ENCODE peak calls at places on chromosomes 4 and X, in five cellular contexts. Y, T, W, G and O are unnamed samples.

GRCh38 chr4:52750819-52751348 is 341 bp downstream of the ERVMER34-1 start:
- DNase-seq in Y (no peak), T (no peak), W (no peak), G (no peak), O (no peak)

GRCh38 chr4:158769175-158769831 is 477 bp downstream of the FNIP2 start:
- DNase-seq in Y (no peak), T (no peak), W (no peak), G (peak), O (no peak)

GRCh38 chrX:107845625-107846024 is 20.0 kb downstream of the MID2 start:
- DNase-seq in Y (no peak), T (no peak), W (no peak), G (no peak), O (no peak)

GRCh38 chr4:176898791-176899190 is 106.1 kb upstream of the VEGFC start:
- DNase-seq in Y (no peak), T (no peak), W (no peak), G (no peak), O (no peak)

GRCh38 chr4:104966349-104967033 is 180.2 kb upstream of the TET2 start:
- DNase-seq in Y (no peak), T (no peak), W (no peak), G (no peak), O (no peak)

GRCh38 chr4:80500593-80500992 is 165.1 kb downstream of the CFAP299 start:
- DNase-seq in Y (no peak), T (no peak), W (no peak), G (no peak), O (no peak)

GRCh38 chrX:20522420-20522819 is 255.7 kb upstream of the RPS6KA3 start:
- DNase-seq in Y (no peak), T (no peak), W (no peak), G (no peak), O (no peak)

GRCh38 chrX:36445576-36445975 is 526.0 kb downstream of the CFAP47 start:
- DNase-seq in Y (no peak), T (no peak), W (no peak), G (no peak), O (no peak)

GRCh38 chr4:22874334-22874912 is 181.7 kb downstream of the GBA3 start:
- DNase-seq in Y (no peak), T (no peak), W (no peak), G (no peak), O (no peak)

GRCh38 chr4:7297374-7297773 is 105.0 kb downstream of the SORCS2 start:
- DNase-seq in Y (no peak), T (no peak), W (no peak), G (no peak), O (no peak)

GRCh38 chr4:9988349-9988748 is 32.9 kb downstream of the SLC2A9 start:
- DNase-seq in Y (no peak), T (no peak), W (no peak), G (no peak), O (no peak)

GRCh38 chr4:36921474-36922220 is 322.9 kb upstream of the NWD2 start:
- DNase-seq in Y (no peak), T (no peak), W (no peak), G (no peak), O (no peak)

GRCh38 chrX:9374537-9374936 is 90.3 kb upstream of the TBL1X start:
- DNase-seq in Y (no peak), T (no peak), W (no peak), G (no peak), O (no peak)

GRCh38 chr4:2958446-2958845 is 4.8 kb downstream of the NOP14 start:
- DNase-seq in Y (no peak), T (no peak), W (no peak), G (no peak), O (no peak)

GRCh38 chr4:29240641-29241040 is 1479.5 kb upstream of the PCDH7 start:
- DNase-seq in Y (no peak), T (no peak), W (no peak), G (no peak), O (no peak)

GRCh38 chr4:138445098-138445497 is 202.9 kb upstream of the SLC7A11 start:
- DNase-seq in Y (no peak), T (no peak), W (no peak), G (no peak), O (no peak)

GRCh38 chr4:42673084-42673429 is 16.2 kb upstream of the ATP8A1 start:
- DNase-seq in Y (no peak), T (no peak), W (peak), G (no peak), O (no peak)

GRCh38 chr4:168857546-168858314 is 152.3 kb downstream of the CBR4 start:
- DNase-seq in Y (peak), T (no peak), W (no peak), G (no peak), O (no peak)

GRCh38 chr4:105074097-105074496 is 72.6 kb upstream of the TET2 start:
- DNase-seq in Y (no peak), T (no peak), W (no peak), G (no peak), O (no peak)

GRCh38 chrX:38220024-38220935 is at the start of gene SRPX:
- DNase-seq in Y (no peak), T (no peak), W (peak), G (peak), O (no peak)

GRCh38 chrX:17944833-17945497 is 83.9 kb upstream of the RAI2 start:
- DNase-seq in Y (no peak), T (no peak), W (no peak), G (no peak), O (no peak)

GRCh38 chrX:2974946-2975345 is 31.4 kb upstream of the ARSH start:
- DNase-seq in Y (no peak), T (no peak), W (no peak), G (no peak), O (no peak)

GRCh38 chr4:144463896-144464295 is 182.1 kb upstream of the HHIP start:
- DNase-seq in Y (no peak), T (no peak), W (no peak), G (no peak), O (no peak)

GRCh38 chrX:74160358-74160757 is 143.6 kb upstream of the ZCCHC13 start:
- DNase-seq in Y (no peak), T (no peak), W (no peak), G (no peak), O (no peak)

GRCh38 chr4:83297548-83298260 is 13.1 kb upstream of the COQ2 start:
- DNase-seq in Y (no peak), T (no peak), W (no peak), G (no peak), O (no peak)